ENCODE peak calls at places on chromosomes 5 and 9, in four cellular contexts. M is GM12878, O is K562, A is HepG2. Y is an unnamed sample.

GRCh38 chr9:108569624-108570023 is 286.2 kb downstream of the ACTL7B start:
- DNase-seq in A (no peak), M (no peak), O (no peak), Y (no peak)

GRCh38 chr9:109166771-109167601 is at the start of gene FRRS1L:
- DNase-seq in O (no peak), M (no peak), A (no peak), Y (peak)

GRCh38 chr9:86321373-86321772 is 32.8 kb downstream of the TUT7 start:
- DNase-seq in O (no peak), A (no peak), M (no peak), Y (no peak)

GRCh38 chr9:36813149-36813548 is 220.9 kb downstream of the PAX5 start:
- DNase-seq in M (no peak), O (no peak), A (no peak), Y (no peak)

GRCh38 chr9:2560175-2560574 is 61.4 kb upstream of the VLDLR start:
- DNase-seq in O (no peak), A (no peak), M (no peak), Y (no peak)

GRCh38 chr5:67730917-67731474 is 484.6 kb upstream of the PIK3R1 start:
- DNase-seq in A (no peak), O (no peak), M (no peak), Y (no peak)

GRCh38 chr5:89374144-89374784 is 491.3 kb upstream of the MEF2C start:
- DNase-seq in O (no peak), A (no peak), M (no peak), Y (no peak)

GRCh38 chr5:125409496-125410351 is 663.3 kb upstream of the ZNF608 start:
- DNase-seq in A (no peak), O (no peak), M (no peak), Y (no peak)

GRCh38 chr9:112439171-112439570 is 47.5 kb upstream of the KIAA1958 start:
- DNase-seq in M (no peak), A (no peak), O (no peak), Y (no peak)

GRCh38 chr9:69254223-69254622 is 70.8 kb upstream of the ENTREP1 start:
- DNase-seq in A (no peak), M (no peak), O (no peak), Y (no peak)
- TF ChIP-seq CREB1 in A (no peak), M (no peak), O (no peak), Y (no peak)

GRCh38 chr9:137302176-137303030 is at the start of gene NRARP:
- DNase-seq in A (no peak), M (no peak), O (peak), Y (no peak)
- TF ChIP-seq BRCA1 in A (no peak), M (no peak), O (no peak), Y (no peak)

DNA sequence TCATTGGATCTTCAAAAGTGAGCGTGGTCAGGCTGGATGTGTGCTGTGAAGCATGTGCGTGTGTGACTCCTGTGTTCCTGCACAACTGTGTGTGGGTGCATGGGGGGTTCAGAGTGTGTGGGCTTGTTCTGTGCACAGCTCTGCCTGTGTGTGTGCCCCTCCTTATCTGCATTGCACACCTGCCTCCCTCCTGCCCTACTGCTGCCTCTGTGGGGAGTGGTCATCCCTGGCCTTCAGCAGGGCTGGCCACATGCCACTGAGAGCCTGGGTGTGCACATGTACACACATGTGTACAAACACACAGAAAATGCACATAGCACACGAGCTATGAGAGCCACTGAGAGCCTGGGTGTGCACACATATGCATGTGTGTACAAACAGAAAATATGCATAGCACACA is 92.1 kb downstream of the CACNA1B start:
- DNase-seq in O (no peak), A (no peak), M (no peak), Y (no peak)
- H3K9ac ChIP-seq in O (no peak), A (no peak), M (no peak), Y (no peak)

GRCh38 chr9:21295992-21296391 is 9.1 kb downstream of the IFNA5 start:
- DNase-seq in M (no peak), O (no peak), A (no peak), Y (no peak)

GRCh38 chr9:21294904-21295538 is 10.1 kb downstream of the IFNA5 start:
- DNase-seq in O (no peak), A (no peak), M (peak), Y (no peak)

DNA sequence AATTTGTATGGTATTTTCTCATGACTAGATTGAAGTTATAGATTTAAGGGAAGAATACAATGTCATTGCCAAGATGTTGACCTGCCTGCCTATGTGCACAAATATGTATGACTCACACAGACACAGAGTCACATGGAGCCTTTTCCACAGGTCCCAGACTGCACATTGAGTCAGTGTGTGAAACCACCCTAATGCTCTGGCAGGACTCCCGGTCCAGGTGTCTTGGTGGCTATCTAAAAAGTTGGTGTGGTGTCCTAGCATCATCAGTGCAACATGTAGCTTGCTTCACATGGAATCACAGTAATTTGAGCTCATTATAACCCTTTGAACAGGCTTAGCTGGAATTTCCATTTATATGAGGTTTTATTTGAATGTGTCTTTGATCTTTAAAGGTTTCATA is 10.8 kb downstream of the IFNA5 start:
- DNase-seq in A (peak), M (peak), O (no peak), Y (no peak)
- TF ChIP-seq CREB1 in A (no peak), M (no peak), O (no peak), Y (no peak)

GRCh38 chr5:173671121-173671949 is 54.9 kb upstream of the BOD1 start:
- DNase-seq in A (peak), O (no peak), M (no peak), Y (no peak)
- TF ChIP-seq BRCA1 in A (no peak), O (no peak), M (no peak), Y (no peak)